ENCODE peak calls at places on chromosomes 7 and 10, in seven cellular contexts. H is AG04449, V is cardiac fibroblast, L is GM12878, D is thoracic aorta, N is fibroblast of the aortic adventitia, U is mesothelial cell of epicardium. T is an unnamed sample.

GRCh38 chr7:16193631-16194030 is 227.7 kb downstream of the CRPPA start:
- DNase-seq in H (no peak), V (no peak), L (no peak), D (no peak), N (no peak), U (no peak), T (no peak)

GRCh38 chr10:1360581-1361164 is 304.5 kb downstream of the WDR37 start:
- DNase-seq in H (no peak), V (no peak), L (no peak), D (no peak), N (no peak), U (peak), T (no peak)

GRCh38 chr7:36526720-36527548 is 137.3 kb downstream of the ANLN start:
- DNase-seq in H (peak), V (peak), L (peak), D (no peak), N (peak), U (no peak), T (no peak)

GRCh38 chr10:114917927-114918672 is 19.9 kb upstream of the TRUB1 start:
- DNase-seq in H (no peak), V (peak), L (no peak), D (no peak), N (no peak), U (no peak), T (no peak)

GRCh38 chr10:16843252-16843870 is 26.1 kb upstream of the RSU1 start:
- DNase-seq in H (no peak), V (peak), L (peak), D (no peak), N (peak), U (no peak), T (no peak)

GRCh38 chr7:6575246-6576023 is 1.8 kb upstream of the ZDHHC4 start:
- DNase-seq in H (no peak), V (no peak), L (no peak), D (no peak), N (no peak), U (no peak), T (no peak)

GRCh38 chr7:141288626-141289025 is 214.8 kb downstream of the TMEM178B start:
- DNase-seq in H (no peak), V (no peak), L (no peak), D (no peak), N (no peak), U (no peak), T (no peak)

GRCh38 chr7:79778786-79779382 is 325.4 kb upstream of the MAGI2 start:
- DNase-seq in H (peak), V (peak), L (no peak), D (no peak), N (peak), U (no peak), T (no peak)

GRCh38 chr10:103277713-103278299 is 868 bp downstream of the INA start:
- DNase-seq in H (no peak), V (no peak), L (no peak), D (no peak), N (no peak), U (no peak), T (no peak)

GRCh38 chr10:112461029-112461887 is 14.2 kb downstream of the VTI1A start:
- DNase-seq in H (peak), V (peak), L (no peak), D (no peak), N (peak), U (no peak), T (no peak)

GRCh38 chr7:17681965-17682364 is 258.3 kb downstream of the SNX13 start:
- DNase-seq in H (no peak), V (peak), L (no peak), D (no peak), N (peak), U (no peak), T (no peak)

GRCh38 chr10:71725998-71726672 is 6.6 kb upstream of the C10orf105 start:
- DNase-seq in H (no peak), V (peak), L (no peak), D (no peak), N (peak), U (no peak), T (no peak)

GRCh38 chr7:84297606-84298005 is 103.0 kb upstream of the SEMA3A start:
- DNase-seq in H (no peak), V (no peak), L (no peak), D (no peak), N (no peak), U (no peak), T (no peak)

GRCh38 chr10:77105756-77106155 is 531.9 kb downstream of the KCNMA1 start:
- DNase-seq in H (no peak), V (peak), L (no peak), D (no peak), N (peak), U (no peak), T (no peak)

GRCh38 chr7:138625849-138626230 is 75.3 kb downstream of the SVOPL start:
- DNase-seq in H (no peak), V (no peak), L (no peak), D (no peak), N (no peak), U (no peak), T (no peak)

GRCh38 chr7:123366991-123367390 is 167.2 kb upstream of the SLC13A1 start:
- DNase-seq in H (no peak), V (no peak), L (no peak), D (no peak), N (no peak), U (no peak), T (no peak)

GRCh38 chr10:133357293-133358151 is at the start of gene FUOM:
- DNase-seq in H (no peak), V (no peak), L (no peak), D (no peak), N (peak), U (peak), T (no peak)

GRCh38 chr10:118173326-118173725 is 126.6 kb upstream of the RAB11FIP2 start:
- DNase-seq in H (peak), V (no peak), L (no peak), D (no peak), N (no peak), U (no peak), T (no peak)

GRCh38 chr10:28559661-28560060 is 26.7 kb downstream of the WAC start:
- DNase-seq in H (no peak), V (no peak), L (no peak), D (no peak), N (no peak), U (no peak), T (no peak)

GRCh38 chr10:116658152-116658551 is 37.4 kb downstream of the PNLIPRP2 start:
- DNase-seq in H (no peak), V (no peak), L (no peak), D (no peak), N (no peak), U (no peak), T (no peak)

GRCh38 chr10:72889391-72889831 is 4.1 kb upstream of the OIT3 start:
- DNase-seq in H (no peak), V (peak), L (no peak), D (no peak), N (peak), U (no peak), T (no peak)

GRCh38 chr10:101285519-101286070 is 56.3 kb upstream of the LBX1 start:
- DNase-seq in H (no peak), V (no peak), L (no peak), D (no peak), N (no peak), U (no peak), T (no peak)

GRCh38 chr7:13359656-13360055 is 629.8 kb downstream of the ETV1 start:
- DNase-seq in H (no peak), V (no peak), L (no peak), D (no peak), N (no peak), U (no peak), T (no peak)
- TF ChIP-seq CTCF in H (no peak), V (no peak), L (no peak), D (no peak), N (no peak), U (no peak), T (no peak)

GRCh38 chr7:7682856-7683255 is 35.6 kb downstream of the RPA3 start:
- DNase-seq in H (no peak), V (no peak), L (no peak), D (no peak), N (no peak), U (no peak), T (no peak)

GRCh38 chr7:7675686-7676085 is 35.1 kb downstream of the UMAD1 start:
- DNase-seq in H (no peak), V (no peak), L (no peak), D (no peak), N (no peak), U (no peak), T (no peak)

GRCh38 chr7:7681936-7682329 is 36.5 kb downstream of the RPA3 start:
- DNase-seq in H (no peak), V (no peak), L (no peak), D (no peak), N (no peak), U (no peak), T (no peak)

GRCh38 chr7:7686806-7687205 is 31.6 kb downstream of the RPA3 start:
- DNase-seq in H (no peak), V (no peak), L (no peak), D (no peak), N (no peak), U (no peak), T (no peak)

DNA sequence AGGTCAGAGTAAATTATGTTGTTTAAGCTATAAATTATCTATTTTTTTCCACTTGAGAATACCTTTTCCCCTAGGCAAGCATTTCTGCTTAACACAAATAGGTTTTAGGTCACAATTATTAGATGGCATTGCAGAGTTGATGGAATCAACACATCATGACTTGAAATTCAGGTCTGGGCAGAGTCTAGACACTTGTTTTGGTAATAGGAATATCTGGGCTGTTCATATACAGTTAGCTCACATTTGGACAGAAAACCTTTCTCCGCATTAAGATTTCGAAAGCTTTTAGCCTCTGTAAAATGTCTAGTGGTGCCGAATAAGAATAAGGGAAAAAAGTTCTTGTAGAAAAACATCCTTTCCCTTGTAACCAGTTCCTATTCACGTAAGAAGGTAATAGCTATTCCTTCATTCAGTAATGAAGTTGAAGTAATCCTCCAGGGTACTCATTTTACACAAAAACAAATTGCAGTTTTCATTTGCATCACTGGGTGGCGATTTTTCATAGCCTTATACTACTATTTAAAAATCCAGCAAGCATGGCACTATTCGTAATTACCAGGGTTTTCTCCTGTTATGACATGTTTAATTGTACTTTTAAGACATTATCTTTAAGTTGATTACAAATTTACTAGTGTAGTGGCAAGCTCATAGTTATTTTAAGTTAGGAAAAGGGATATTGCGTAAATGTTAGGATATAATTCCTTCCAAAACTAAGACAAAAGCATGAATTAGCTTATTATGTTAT is 37.0 kb downstream of the RPA3 start:
- DNase-seq in H (no peak), V (peak), L (peak), D (no peak), N (peak), U (no peak), T (no peak)
- TF ChIP-seq CTCF in H (peak), V (peak), L (peak), D (peak), N (peak), U (peak), T (peak)

GRCh38 chr7:69211739-69212138 is 386.5 kb upstream of the AUTS2 start:
- DNase-seq in H (no peak), V (no peak), L (no peak), D (no peak), N (no peak), U (no peak), T (no peak)
- TF ChIP-seq CTCF in H (no peak), V (no peak), L (peak), D (no peak), N (no peak), U (no peak), T (no peak)

DNA sequence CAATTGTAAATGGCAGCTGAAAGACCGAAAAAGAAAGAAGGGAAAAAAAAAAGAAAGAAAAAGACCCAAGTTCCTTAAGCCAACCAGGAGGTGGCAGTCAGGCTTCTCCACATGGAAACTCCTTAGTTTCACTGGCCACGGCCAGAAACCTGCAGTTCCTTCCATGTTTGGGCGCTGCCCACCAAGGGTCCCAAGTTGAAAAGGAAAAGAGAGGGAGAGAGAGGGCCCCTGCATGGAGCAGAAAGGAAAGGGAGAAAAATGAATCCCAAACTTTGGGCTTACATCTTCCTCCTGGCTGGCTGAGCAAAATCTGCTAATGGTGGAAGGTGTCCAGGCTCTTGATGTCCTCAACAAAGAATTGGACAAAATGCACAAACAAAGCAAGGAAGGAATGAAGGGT is 31.8 kb upstream of the ABCA13 start:
- DNase-seq in H (no peak), V (peak), L (no peak), D (no peak), N (peak), U (no peak), T (no peak)
- TF ChIP-seq CTCF in H (peak), V (peak), L (no peak), D (no peak), N (peak), U (no peak), T (peak)

DNA sequence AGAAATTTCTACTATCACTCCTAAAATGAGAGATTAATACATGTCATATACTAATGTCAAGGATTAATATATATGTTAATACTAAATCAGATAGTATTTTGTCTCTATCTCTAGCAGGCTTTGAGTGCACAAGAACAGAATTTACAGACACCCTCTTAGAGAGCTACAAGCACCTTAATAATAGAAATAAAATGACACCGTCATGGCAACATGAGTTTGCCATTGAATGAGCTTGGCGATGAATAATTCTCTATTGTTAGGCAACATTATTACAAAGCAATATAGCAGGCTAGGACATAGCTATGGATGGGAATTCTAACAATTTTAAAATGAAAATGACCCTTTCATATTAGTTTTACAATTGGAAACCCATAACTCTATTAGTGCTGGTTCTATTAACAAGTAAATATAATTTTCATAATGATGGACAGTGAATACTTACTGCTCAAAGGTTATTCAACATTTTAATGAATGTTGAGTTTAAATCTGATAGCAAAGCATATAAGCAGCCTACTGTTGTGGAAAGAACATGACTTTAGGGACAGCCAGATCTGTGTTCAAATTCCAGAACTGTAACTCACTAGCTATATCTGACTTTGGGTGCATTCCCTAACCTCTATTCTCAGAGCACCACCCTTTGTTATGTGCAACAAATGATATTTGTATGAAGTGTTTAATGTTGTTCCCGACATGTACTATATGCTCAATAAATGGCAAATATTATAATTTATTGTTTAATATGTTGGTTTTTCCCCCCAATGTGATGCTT is 184.5 kb upstream of the DKK1 start:
- DNase-seq in H (no peak), V (peak), L (no peak), D (no peak), N (no peak), U (no peak), T (no peak)
- TF ChIP-seq CTCF in H (no peak), V (no peak), L (no peak), D (no peak), N (no peak), U (no peak), T (no peak)

DNA sequence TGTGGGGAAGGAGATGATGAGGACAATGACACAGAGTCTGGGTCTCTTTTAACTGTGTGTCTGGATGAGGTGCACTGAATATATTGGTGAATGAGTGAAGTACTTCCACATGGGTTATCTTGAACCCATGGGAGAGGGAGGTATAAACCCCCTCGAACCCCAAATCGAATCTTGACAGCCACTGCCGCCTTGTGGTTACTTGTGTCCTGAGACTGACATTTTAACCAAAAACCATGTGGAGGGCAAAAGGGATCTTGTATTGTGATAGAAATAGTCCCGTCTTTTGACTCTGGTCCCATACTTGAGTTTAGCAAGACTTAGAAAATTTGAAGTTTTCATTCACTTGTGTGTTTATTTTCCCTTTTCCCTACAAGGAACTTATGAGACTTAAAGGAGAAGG is 283.3 kb downstream of the PHTF2 start:
- DNase-seq in H (no peak), V (no peak), L (no peak), D (no peak), N (no peak), U (no peak), T (no peak)
- TF ChIP-seq CTCF in H (no peak), V (no peak), L (no peak), D (no peak), N (no peak), U (no peak), T (peak)

DNA sequence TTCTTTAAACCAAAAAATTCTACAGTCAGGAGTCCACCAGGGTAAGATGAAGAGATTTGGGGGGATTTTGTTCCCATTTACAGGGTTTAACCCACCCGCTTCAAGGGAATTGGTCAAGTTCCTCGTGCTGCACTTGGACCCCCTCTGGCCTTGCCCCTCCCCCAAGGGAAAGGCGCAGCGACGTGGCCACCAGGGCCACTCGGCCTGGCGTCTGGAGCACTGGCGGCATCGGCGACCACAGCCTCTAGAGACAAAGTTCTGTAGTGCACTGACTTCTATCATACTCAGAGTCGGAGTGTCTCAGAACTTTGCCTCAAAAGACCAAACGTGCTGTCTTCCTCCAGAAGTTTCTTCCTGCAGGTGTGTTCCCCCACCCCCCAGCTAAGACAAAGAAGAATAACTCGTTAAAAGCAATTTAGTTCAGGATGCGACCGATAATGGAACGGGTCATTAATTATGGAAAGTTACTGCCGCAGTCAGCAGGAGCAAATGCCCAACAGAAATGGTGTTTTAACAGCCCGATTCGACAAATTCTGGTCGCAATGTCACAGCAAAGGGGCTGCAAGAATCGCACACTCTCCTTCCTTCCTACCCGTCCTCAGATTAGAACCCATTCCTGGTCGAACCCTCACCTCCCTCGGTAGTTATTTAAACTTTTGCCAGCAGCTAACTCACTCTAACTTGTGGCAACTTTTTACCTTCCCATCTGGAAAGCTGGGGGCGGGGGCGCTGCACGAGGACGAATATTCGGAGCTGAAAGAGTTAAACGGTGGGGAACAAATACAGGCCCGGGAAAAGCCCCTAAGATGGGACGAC is 202.1 kb upstream of the NFE2L3 start:
- DNase-seq in H (no peak), V (no peak), L (no peak), D (no peak), N (no peak), U (peak), T (no peak)
- TF ChIP-seq CTCF in H (no peak), V (no peak), L (peak), D (no peak), N (no peak), U (no peak), T (peak)

T was measured in type B pancreatic cell.